ENCODE peak calls at places on chromosome 13, in ten cellular contexts. M, E, P, Y, Q, I, L, B, R and W are unnamed samples.

GRCh38 chr13:95243207-95243606 is 58.0 kb downstream of the ABCC4 start:
- DNase-seq in M (no peak), E (no peak), P (no peak), Y (no peak), Q (no peak), I (no peak), L (no peak), B (no peak), R (no peak), W (no peak)

GRCh38 chr13:34044660-34045080 is 226.7 kb downstream of the RFC3 start:
- DNase-seq in M (peak), E (no peak), P (no peak), Y (peak), Q (no peak), I (peak), L (no peak), B (peak), R (no peak), W (no peak)

GRCh38 chr13:80577951-80578670 is 237.2 kb upstream of the SPRY2 start:
- DNase-seq in M (no peak), E (peak), P (no peak), Y (no peak), Q (no peak), I (no peak), L (no peak), B (no peak), R (no peak), W (no peak)

GRCh38 chr13:83883061-83883523 is 818 bp upstream of the SLITRK1 start:
- DNase-seq in M (no peak), E (no peak), P (no peak), Y (no peak), Q (no peak), I (no peak), L (no peak), B (no peak), R (no peak), W (no peak)

GRCh38 chr13:84972907-84973306 is 826.3 kb downstream of the SLITRK6 start:
- DNase-seq in M (no peak), E (no peak), P (no peak), Y (no peak), Q (no peak), I (no peak), L (no peak), B (no peak), R (no peak), W (no peak)

GRCh38 chr13:48573213-48573612 is 40.3 kb upstream of the RCBTB2 start:
- DNase-seq in M (no peak), E (no peak), P (no peak), Y (no peak), Q (no peak), I (no peak), L (no peak), B (no peak), R (no peak), W (no peak)

GRCh38 chr13:30865131-30866009 is 40.7 kb upstream of the MEDAG start:
- DNase-seq in M (peak), E (peak), P (peak), Y (peak), Q (peak), I (peak), L (peak), B (peak), R (peak), W (peak)

GRCh38 chr13:19984430-19985218 is 26.1 kb downstream of the ZMYM2 start:
- DNase-seq in M (no peak), E (no peak), P (no peak), Y (no peak), Q (no peak), I (peak), L (no peak), B (no peak), R (no peak), W (peak)

GRCh38 chr13:95536629-95537241 is 15.8 kb upstream of the CLDN10 start:
- DNase-seq in M (peak), E (no peak), P (no peak), Y (no peak), Q (no peak), I (peak), L (no peak), B (no peak), R (no peak), W (peak)

GRCh38 chr13:34627905-34628682 is 314.0 kb upstream of the NBEA start:
- DNase-seq in M (no peak), E (no peak), P (no peak), Y (no peak), Q (no peak), I (no peak), L (no peak), B (peak), R (no peak), W (no peak)

GRCh38 chr13:113086991-113087922 is 18.3 kb upstream of the F7 start:
- DNase-seq in M (no peak), E (no peak), P (peak), Y (no peak), Q (no peak), I (no peak), L (no peak), B (no peak), R (peak), W (no peak)

GRCh38 chr13:104315606-104316005 is 1249.4 kb upstream of the SLC10A2 start:
- DNase-seq in M (peak), E (no peak), P (no peak), Y (peak), Q (no peak), I (no peak), L (no peak), B (no peak), R (no peak), W (no peak)

GRCh38 chr13:21849323-21849722 is 178.4 kb downstream of the FGF9 start:
- DNase-seq in M (no peak), E (no peak), P (no peak), Y (peak), Q (no peak), I (no peak), L (peak), B (no peak), R (no peak), W (peak)

GRCh38 chr13:92842145-92842544 is 384.5 kb upstream of the GPC6 start:
- DNase-seq in M (no peak), E (no peak), P (no peak), Y (peak), Q (no peak), I (peak), L (no peak), B (no peak), R (no peak), W (no peak)

GRCh38 chr13:34941436-34941834 is 635 bp upstream of the NBEA start:
- DNase-seq in M (no peak), E (no peak), P (no peak), Y (no peak), Q (no peak), I (no peak), L (no peak), B (no peak), R (no peak), W (no peak)

GRCh38 chr13:113729329-113730019 is 29.6 kb upstream of the TMEM255B start:
- DNase-seq in M (no peak), E (no peak), P (peak), Y (no peak), Q (no peak), I (no peak), L (no peak), B (no peak), R (peak), W (no peak)

GRCh38 chr13:77833331-77833863 is 85.2 kb downstream of the EDNRB start:
- DNase-seq in M (no peak), E (peak), P (no peak), Y (no peak), Q (peak), I (no peak), L (no peak), B (no peak), R (no peak), W (no peak)

GRCh38 chr13:23436680-23437079 is 3.2 kb upstream of the SACS start:
- DNase-seq in M (no peak), E (no peak), P (no peak), Y (no peak), Q (no peak), I (no peak), L (no peak), B (no peak), R (no peak), W (no peak)

GRCh38 chr13:26946675-26947342 is 186.2 kb upstream of the GPR12 start:
- DNase-seq in M (peak), E (no peak), P (no peak), Y (no peak), Q (no peak), I (peak), L (no peak), B (no peak), R (no peak), W (peak)

GRCh38 chr13:30510091-30510490 is 44.4 kb upstream of the HMGB1 start:
- DNase-seq in M (no peak), E (no peak), P (no peak), Y (no peak), Q (no peak), I (no peak), L (no peak), B (no peak), R (no peak), W (no peak)

GRCh38 chr13:79282976-79283375 is 123.1 kb downstream of the RBM26 start:
- DNase-seq in M (peak), E (no peak), P (no peak), Y (no peak), Q (no peak), I (no peak), L (no peak), B (no peak), R (no peak), W (no peak)

GRCh38 chr13:74210693-74211393 is 76.6 kb upstream of the KLF12 start:
- DNase-seq in M (no peak), E (no peak), P (no peak), Y (peak), Q (no peak), I (no peak), L (no peak), B (no peak), R (no peak), W (no peak)

GRCh38 chr13:112968380-112968909 is 569 bp upstream of the MCF2L start:
- DNase-seq in M (no peak), E (no peak), P (peak), Y (no peak), Q (no peak), I (no peak), L (peak), B (peak), R (peak), W (no peak)

GRCh38 chr13:80084086-80084676 is 256.7 kb downstream of the SPRY2 start:
- DNase-seq in M (peak), E (no peak), P (no peak), Y (peak), Q (no peak), I (peak), L (no peak), B (no peak), R (no peak), W (no peak)

GRCh38 chr13:81987159-81987558 is 1646.2 kb upstream of the SPRY2 start:
- DNase-seq in M (no peak), E (no peak), P (no peak), Y (no peak), Q (no peak), I (no peak), L (no peak), B (no peak), R (no peak), W (no peak)

GRCh38 chr13:75326173-75327131 is 155.5 kb downstream of the TBC1D4 start:
- DNase-seq in M (no peak), E (no peak), P (peak), Y (no peak), Q (no peak), I (no peak), L (no peak), B (no peak), R (no peak), W (peak)
- H3K4me3 ChIP-seq in M (no peak), E (no peak), P (no peak), Y (no peak), Q (no peak), I (no peak), L (peak), B (no peak), R (peak), W (peak)

GRCh38 chr13:40334616-40335015 is 331.8 kb downstream of the FOXO1 start:
- DNase-seq in M (no peak), E (no peak), P (no peak), Y (no peak), Q (no peak), I (no peak), L (no peak), B (no peak), R (no peak), W (no peak)
- H3K4me3 ChIP-seq in M (no peak), E (no peak), P (no peak), Y (no peak), Q (no peak), I (no peak), L (no peak), B (no peak), R (no peak), W (no peak)

DNA sequence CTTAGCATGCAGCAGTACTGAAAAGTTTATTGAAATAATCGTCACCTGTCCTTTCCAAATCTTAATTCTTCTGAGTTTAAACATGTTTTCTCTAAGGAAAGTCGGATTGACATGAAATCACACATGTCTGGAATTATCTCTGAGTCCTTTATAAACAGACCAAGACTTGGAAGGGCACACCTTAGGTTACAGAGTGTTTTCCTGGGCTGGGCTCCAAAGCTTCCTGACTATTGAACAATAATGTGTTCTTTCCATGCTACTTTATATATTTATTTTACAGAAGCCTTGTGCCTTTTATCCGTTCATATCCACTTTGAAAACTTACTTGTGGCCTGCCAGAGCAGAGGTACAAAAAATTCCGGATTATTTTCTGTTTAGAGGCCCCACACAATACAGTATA is 52.1 kb downstream of the LRCH1 start:
- DNase-seq in M (no peak), E (peak), P (no peak), Y (no peak), Q (no peak), I (no peak), L (no peak), B (peak), R (no peak), W (no peak)
- H3K4me3 ChIP-seq in M (no peak), E (no peak), P (no peak), Y (no peak), Q (no peak), I (no peak), L (no peak), B (no peak), R (peak), W (no peak)

GRCh38 chr13:36130542-36131214 is 504 bp downstream of the DCLK1 start:
- DNase-seq in M (no peak), E (peak), P (peak), Y (peak), Q (no peak), I (no peak), L (no peak), B (no peak), R (peak), W (no peak)

GRCh38 chr13:36131931-36132297 is 732 bp upstream of the DCLK1 start:
- DNase-seq in M (no peak), E (peak), P (peak), Y (peak), Q (peak), I (no peak), L (no peak), B (no peak), R (peak), W (no peak)

GRCh38 chr13:36131215-36131930 is at the start of gene DCLK1:
- DNase-seq in M (no peak), E (peak), P (peak), Y (peak), Q (peak), I (no peak), L (no peak), B (peak), R (peak), W (no peak)

GRCh38 chr13:36129539-36129938 is 1.6 kb downstream of the DCLK1 start:
- DNase-seq in M (no peak), E (no peak), P (no peak), Y (no peak), Q (no peak), I (no peak), L (no peak), B (no peak), R (no peak), W (no peak)

DNA sequence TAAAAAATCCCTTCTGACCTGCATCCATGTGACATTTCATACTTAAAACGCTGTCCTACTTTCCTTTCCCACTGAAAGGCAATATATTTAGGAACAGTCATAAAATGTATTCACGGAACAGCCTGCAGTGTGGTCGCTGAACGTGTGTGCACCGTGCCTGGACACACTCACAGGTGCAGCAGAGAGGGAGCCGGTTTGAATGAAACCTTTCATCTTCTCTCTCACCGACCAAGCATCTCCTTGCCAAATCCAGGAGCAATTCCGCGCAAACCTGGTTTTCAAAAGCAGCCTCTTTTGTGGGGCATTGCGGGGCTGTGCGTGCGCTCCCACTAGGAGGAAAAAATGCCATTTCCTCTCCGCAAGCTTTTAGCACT is 1.0 kb downstream of the DCLK1 start:
- DNase-seq in M (no peak), E (no peak), P (no peak), Y (no peak), Q (no peak), I (no peak), L (no peak), B (no peak), R (no peak), W (no peak)
- H3K4me3 ChIP-seq in M (no peak), E (peak), P (peak), Y (peak), Q (peak), I (no peak), L (no peak), B (peak), R (peak), W (no peak)

GRCh38 chr13:110663491-110663890 is 42.4 kb downstream of the CARS2 start:
- DNase-seq in M (no peak), E (no peak), P (no peak), Y (no peak), Q (no peak), I (no peak), L (no peak), B (no peak), R (no peak), W (no peak)

GRCh38 chr13:110666255-110666533 is 39.7 kb downstream of the CARS2 start:
- DNase-seq in M (no peak), E (no peak), P (no peak), Y (no peak), Q (no peak), I (no peak), L (no peak), B (no peak), R (no peak), W (no peak)

GRCh38 chr13:110664074-110664473 is 41.8 kb downstream of the CARS2 start:
- DNase-seq in M (no peak), E (no peak), P (no peak), Y (no peak), Q (no peak), I (no peak), L (no peak), B (no peak), R (no peak), W (no peak)

GRCh38 chr13:110665491-110666254 is 40.2 kb downstream of the CARS2 start:
- DNase-seq in M (no peak), E (no peak), P (no peak), Y (no peak), Q (no peak), I (no peak), L (no peak), B (no peak), R (no peak), W (no peak)

DNA sequence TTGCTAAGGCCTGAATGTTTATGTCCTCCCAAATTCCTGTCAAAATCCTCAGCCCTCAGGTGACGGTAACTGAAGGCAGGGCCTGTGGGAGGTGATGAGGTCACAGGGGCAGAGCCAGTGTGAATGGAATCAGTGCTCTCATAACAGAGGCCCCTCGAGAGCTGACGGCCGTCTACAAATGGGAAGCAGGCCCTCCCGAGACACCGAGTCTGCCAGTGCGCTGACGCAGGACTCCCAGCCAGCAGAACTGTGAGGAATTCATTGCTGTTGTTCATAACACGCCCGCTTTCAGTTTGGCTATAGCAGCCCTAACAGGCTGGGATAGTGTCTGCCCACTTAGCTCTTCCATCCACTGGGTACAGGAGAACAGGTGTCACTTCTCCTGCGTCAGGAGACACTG is 41.2 kb downstream of the CARS2 start:
- DNase-seq in M (no peak), E (no peak), P (no peak), Y (no peak), Q (no peak), I (no peak), L (no peak), B (no peak), R (no peak), W (no peak)
- H3K4me3 ChIP-seq in M (no peak), E (no peak), P (no peak), Y (no peak), Q (no peak), I (no peak), L (no peak), B (no peak), R (no peak), W (no peak)

GRCh38 chr13:110232756-110233155 is 74.2 kb downstream of the COL4A1 start:
- DNase-seq in M (no peak), E (no peak), P (no peak), Y (no peak), Q (no peak), I (peak), L (no peak), B (no peak), R (no peak), W (no peak)
- H3K4me3 ChIP-seq in M (no peak), E (no peak), P (no peak), Y (peak), Q (no peak), I (peak), L (no peak), B (no peak), R (peak), W (no peak)

GRCh38 chr13:44158741-44159632 is 214.6 kb upstream of the SERP2 start:
- DNase-seq in M (no peak), E (no peak), P (peak), Y (peak), Q (no peak), I (no peak), L (no peak), B (no peak), R (no peak), W (no peak)

GRCh38 chr13:44158055-44158655 is 215.5 kb upstream of the SERP2 start:
- DNase-seq in M (no peak), E (no peak), P (no peak), Y (no peak), Q (no peak), I (no peak), L (no peak), B (no peak), R (no peak), W (no peak)

GRCh38 chr13:44157614-44158013 is 216.0 kb upstream of the SERP2 start:
- DNase-seq in M (no peak), E (no peak), P (no peak), Y (no peak), Q (no peak), I (no peak), L (no peak), B (no peak), R (no peak), W (no peak)

GRCh38 chr13:44160549-44161278 is 212.9 kb upstream of the SERP2 start:
- DNase-seq in M (no peak), E (peak), P (no peak), Y (peak), Q (no peak), I (no peak), L (no peak), B (no peak), R (no peak), W (no peak)

DNA sequence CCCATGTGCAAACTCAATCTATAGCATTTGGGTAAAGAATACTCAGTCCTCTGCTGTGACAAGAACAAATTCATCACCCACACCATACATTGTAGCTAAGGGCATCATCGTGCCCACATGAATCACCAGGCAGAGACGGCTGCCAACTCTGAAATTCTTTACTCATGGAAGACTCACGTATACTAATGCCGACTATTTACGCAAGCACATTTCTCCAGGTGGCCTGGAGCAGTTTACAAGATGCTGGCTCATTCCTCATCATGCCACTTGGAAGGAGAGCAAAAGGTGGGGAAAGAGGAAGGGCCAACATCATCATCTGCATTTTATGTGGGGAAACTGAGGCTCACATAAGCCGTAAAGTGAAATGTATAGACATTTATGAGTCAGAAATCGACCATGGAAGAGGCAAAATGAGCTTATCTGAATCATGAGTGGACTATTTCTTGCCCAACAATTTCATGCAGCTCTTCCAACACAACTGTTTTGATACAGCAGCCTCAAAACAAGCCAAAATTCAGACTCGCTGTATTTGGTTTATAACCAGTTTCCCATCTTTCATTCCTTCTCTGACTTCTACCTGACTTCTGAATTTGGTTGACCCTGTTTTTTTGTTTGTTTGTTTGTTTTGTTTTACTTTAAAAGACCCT is 213.9 kb upstream of the SERP2 start:
- DNase-seq in M (peak), E (no peak), P (no peak), Y (peak), Q (peak), I (no peak), L (no peak), B (peak), R (no peak), W (no peak)
- H3K4me3 ChIP-seq in M (no peak), E (no peak), P (no peak), Y (no peak), Q (no peak), I (no peak), L (no peak), B (no peak), R (no peak), W (no peak)

GRCh38 chr13:43805681-43806128 is 18.9 kb upstream of the ENOX1 start:
- DNase-seq in M (no peak), E (no peak), P (no peak), Y (no peak), Q (no peak), I (no peak), L (no peak), B (no peak), R (no peak), W (no peak)
- H3K4me3 ChIP-seq in M (no peak), E (no peak), P (no peak), Y (no peak), Q (no peak), I (no peak), L (no peak), B (no peak), R (no peak), W (no peak)

GRCh38 chr13:98365291-98365690 is 188.2 kb upstream of the RNF113B start:
- DNase-seq in M (peak), E (no peak), P (no peak), Y (no peak), Q (no peak), I (no peak), L (no peak), B (no peak), R (no peak), W (no peak)
- H3K4me3 ChIP-seq in M (no peak), E (no peak), P (no peak), Y (no peak), Q (no peak), I (no peak), L (no peak), B (no peak), R (no peak), W (no peak)